ENCODE peak calls at places on chromosomes 13 and 19, in nine cellular contexts. M is ovary, T is foreskin fibroblast, J is mammary epithelial cell, E is thoracic aorta, G is A549, L is neural progenitor cell, S is left ventricle myocardium inferior, K is IMR-90. D is an unnamed sample.

GRCh38 chr13:107808388-107808787 is 406.9 kb downstream of the LIG4 start:
- DNase-seq in M (no peak), T (no peak), J (no peak), E (no peak), G (no peak), L (no peak), S (no peak), K (peak; percentile 62), D (no peak)

GRCh38 chr19:45076851-45077730 is 813 bp upstream of the ZNF296 start:
- DNase-seq in M (no peak), T (no peak), J (no peak), E (no peak), G (no peak), L (no peak), S (no peak), K (no peak), D (no peak)

GRCh38 chr19:52695996-52696395 is 38.8 kb downstream of the ZNF611 start:
- DNase-seq in M (no peak), T (no peak), J (no peak), E (no peak), G (no peak), L (no peak), S (no peak), K (no peak), D (no peak)

GRCh38 chr19:14473915-14474578 is 1.1 kb downstream of the PTGER1 start:
- DNase-seq in M (no peak), T (peak; percentile 63), J (no peak), E (no peak), G (no peak), L (no peak), S (no peak), K (no peak), D (no peak)

GRCh38 chr19:42091300-42092266 is 15.6 kb downstream of the ZNF574 start:
- DNase-seq in M (no peak), T (peak; percentile 87), J (peak; percentile 63), E (no peak), G (peak; percentile 66), L (no peak), S (no peak), K (peak; percentile 64), D (no peak)

GRCh38 chr13:25493930-25494707 is 122.3 kb downstream of the ATP8A2 start:
- DNase-seq in M (no peak), T (no peak), J (no peak), E (no peak), G (no peak), L (peak; percentile 36), S (no peak), K (no peak), D (peak; percentile 23)

GRCh38 chr13:109871018-109871370 is 84.6 kb upstream of the IRS2 start:
- DNase-seq in M (no peak), T (peak; percentile 42), J (no peak), E (no peak), G (no peak), L (no peak), S (no peak), K (peak; percentile 55), D (no peak)

GRCh38 chr13:82758056-82758455 is 1124.2 kb downstream of the SLITRK1 start:
- DNase-seq in M (no peak), T (no peak), J (peak; percentile 46), E (no peak), G (peak; percentile 14), L (peak; percentile 41), S (no peak), K (peak; percentile 17), D (peak; percentile 40)

GRCh38 chr19:35897706-35898451 is 2.5 kb downstream of the NFKBID start:
- DNase-seq in M (no peak), T (no peak), J (no peak), E (no peak), G (no peak), L (no peak), S (no peak), K (no peak), D (no peak)

GRCh38 chr19:14770944-14771839 is 7.2 kb downstream of the ADGRE2 start:
- DNase-seq in M (no peak), T (no peak), J (no peak), E (no peak), G (no peak), L (peak; percentile 23), S (no peak), K (no peak), D (peak; percentile 40)

GRCh38 chr13:106052200-106052767 is 483.2 kb downstream of the EFNB2 start:
- DNase-seq in M (no peak), T (peak; percentile 67), J (no peak), E (no peak), G (no peak), L (peak; percentile 31), S (no peak), K (peak; percentile 48), D (no peak)

GRCh38 chr13:29591310-29591709 is 4.2 kb downstream of the SLC7A1 start:
- DNase-seq in M (no peak), T (peak; percentile 67), J (no peak), E (no peak), G (no peak), L (no peak), S (no peak), K (peak; percentile 58), D (no peak)

GRCh38 chr19:55666343-55667005 is 8.6 kb upstream of the EPN1 start:
- DNase-seq in M (no peak), T (no peak), J (no peak), E (no peak), G (no peak), L (no peak), S (no peak), K (no peak), D (no peak)

GRCh38 chr19:32224371-32225244 is 120.8 kb upstream of the ZNF507 start:
- DNase-seq in M (peak; percentile 49), T (peak; percentile 79), J (peak; percentile 27), E (no peak), G (peak; percentile 71), L (peak; percentile 82), S (peak; percentile 59), K (peak; percentile 15), D (peak; percentile 48)

GRCh38 chr13:44223785-44224432 is 149.7 kb upstream of the SERP2 start:
- DNase-seq in M (peak; percentile 30), T (no peak), J (no peak), E (no peak), G (no peak), L (no peak), S (no peak), K (no peak), D (no peak)

GRCh38 chr19:52188822-52189744 is 769 bp upstream of the PPP2R1A start:
- DNase-seq in M (no peak), T (peak; percentile 87), J (no peak), E (peak; percentile 19), G (peak; percentile 11), L (no peak), S (peak; percentile 83), K (no peak), D (no peak)

GRCh38 chr13:90868321-90868920 is 479.1 kb upstream of the MIR17HG start:
- DNase-seq in M (no peak), T (peak; percentile 47), J (peak; percentile 9), E (no peak), G (peak; percentile 16), L (peak; percentile 31), S (no peak), K (peak; percentile 11), D (peak; percentile 37)

GRCh38 chr19:40717880-40718773 is 1.2 kb downstream of the ITPKC start:
- DNase-seq in M (peak; percentile 38), T (peak; percentile 78), J (peak; percentile 52), E (no peak), G (peak; percentile 51), L (peak; percentile 58), S (no peak), K (peak; percentile 15), D (no peak)

GRCh38 chr13:46126552-46127171 is 21.8 kb upstream of the CPB2 start:
- DNase-seq in M (no peak), T (peak; percentile 85), J (peak; percentile 74), E (no peak), G (peak; percentile 66), L (peak; percentile 84), S (peak; percentile 61), K (peak; percentile 68), D (peak; percentile 90)

GRCh38 chr13:46127336-46128023 is 22.6 kb upstream of the CPB2 start:
- DNase-seq in M (no peak), T (no peak), J (no peak), E (no peak), G (no peak), L (no peak), S (no peak), K (no peak), D (no peak)

GRCh38 chr13:46126074-46126473 is 21.2 kb upstream of the CPB2 start:
- DNase-seq in M (no peak), T (no peak), J (no peak), E (no peak), G (no peak), L (no peak), S (no peak), K (no peak), D (peak; percentile 63)

GRCh38 chr13:46124531-46124966 is 19.7 kb upstream of the CPB2 start:
- DNase-seq in M (no peak), T (no peak), J (no peak), E (no peak), G (no peak), L (no peak), S (no peak), K (no peak), D (peak; percentile 85)

GRCh38 chr13:46124967-46125933 is 20.4 kb upstream of the CPB2 start:
- DNase-seq in M (no peak), T (no peak), J (no peak), E (no peak), G (no peak), L (no peak), S (no peak), K (no peak), D (peak; percentile 86)
- H3K4me3 ChIP-seq in M (no peak overlapping the region), T (no peak overlapping the region), J (no peak overlapping the region), E (no peak overlapping the region), G (no peak overlapping the region), L (no peak overlapping the region), S (no peak overlapping the region), K (no peak overlapping the region), D (peak overlapping the region; percentile 6)

DNA sequence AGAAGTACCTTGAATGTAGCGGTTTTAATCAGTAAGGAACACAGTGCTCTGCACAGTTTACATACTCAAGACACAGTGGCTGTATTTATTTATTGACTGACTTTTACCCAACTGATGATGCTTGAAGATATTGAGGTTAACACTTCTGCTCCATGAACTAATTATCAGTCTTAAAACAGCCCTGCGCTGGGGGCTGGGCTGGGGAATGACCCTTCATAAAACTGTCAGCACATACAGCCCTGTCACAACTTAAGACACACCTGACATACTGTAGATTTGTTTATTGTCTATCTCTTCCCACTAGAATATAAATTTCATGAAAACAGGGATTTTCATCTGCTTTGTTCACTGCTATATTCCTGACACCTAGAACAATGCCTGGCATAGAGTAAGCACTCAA is 10.8 kb downstream of the NEK5 start:
- DNase-seq in M (no peak), T (no peak), J (no peak), E (no peak), G (no peak), L (no peak), S (no peak), K (no peak), D (no peak)
- TF ChIP-seq CTCF in M (no peak), T (no peak), J (no peak), E (no peak), G (no peak), L (no peak), S (no peak), K (no peak), D (no peak)

GRCh38 chr13:34667356-34668218 is 274.5 kb upstream of the NBEA start:
- DNase-seq in M (no peak), T (no peak), J (no peak), E (no peak), G (no peak), L (no peak), S (no peak), K (no peak), D (no peak)
- H3K4me3 ChIP-seq in M (no peak overlapping the region), T (no peak overlapping the region), J (no peak overlapping the region), E (no peak overlapping the region), G (no peak overlapping the region), L (no peak overlapping the region), S (no peak overlapping the region), K (no peak overlapping the region), D (no peak overlapping the region)

GRCh38 chr13:61685683-61686013 is 270.0 kb upstream of the PCDH20 start:
- DNase-seq in M (no peak), T (no peak), J (no peak), E (no peak), G (peak; percentile 24), L (peak; percentile 68), S (no peak), K (no peak), D (peak; percentile 11)
- TF ChIP-seq CTCF in M (no peak), T (no peak), J (no peak), E (no peak), G (no peak), L (peak; percentile 56), S (no peak), K (no peak), D (no peak)

D was measured in NB4.